ENCODE peak calls at places on chromosomes 2 and 18, in four cellular contexts. One of them, this sample, is unnamed.

GRCh38 chr2:215451012-215451756 is 15.3 kb upstream of the FN1 start:
- DNase-seq in GM13976: no peak
- DNase-seq in cardiac muscle cell: no peak
- DNase-seq in activated effector memory CD4-positive, alpha-beta T cell treated with anti-CD3 and anti-CD28 coated beads, Interleukin-2, amount 50 U/mL, for 16 hours: no peak
- DNase-seq in this sample: no peak

GRCh38 chr2:132875193-132875592 is 205.2 kb upstream of the LYPD1 start:
- DNase-seq in cardiac muscle cell: no peak
- DNase-seq in GM13976: no peak
- DNase-seq in activated effector memory CD4-positive, alpha-beta T cell treated with anti-CD3 and anti-CD28 coated beads, Interleukin-2, amount 50 U/mL, for 16 hours: no peak
- DNase-seq in this sample: no peak

GRCh38 chr2:164515030-164515429 is 106.3 kb downstream of the GRB14 start:
- DNase-seq in activated effector memory CD4-positive, alpha-beta T cell treated with anti-CD3 and anti-CD28 coated beads, Interleukin-2, amount 50 U/mL, for 16 hours: no peak
- DNase-seq in GM13976: no peak
- DNase-seq in cardiac muscle cell: no peak
- DNase-seq in this sample: no peak

GRCh38 chr2:72150961-72151356 is 3.3 kb upstream of the CYP26B1 start:
- DNase-seq in cardiac muscle cell: no peak
- DNase-seq in GM13976: no peak
- DNase-seq in activated effector memory CD4-positive, alpha-beta T cell treated with anti-CD3 and anti-CD28 coated beads, Interleukin-2, amount 50 U/mL, for 16 hours: peak
- DNase-seq in this sample: no peak

GRCh38 chr2:61550375-61551209 is 12.4 kb upstream of the XPO1 start:
- DNase-seq in activated effector memory CD4-positive, alpha-beta T cell treated with anti-CD3 and anti-CD28 coated beads, Interleukin-2, amount 50 U/mL, for 16 hours: no peak
- DNase-seq in cardiac muscle cell: no peak
- DNase-seq in GM13976: no peak
- DNase-seq in this sample: no peak

GRCh38 chr2:190791347-190791982 is 89.2 kb upstream of the GLS start:
- DNase-seq in GM13976: no peak
- DNase-seq in activated effector memory CD4-positive, alpha-beta T cell treated with anti-CD3 and anti-CD28 coated beads, Interleukin-2, amount 50 U/mL, for 16 hours: peak
- DNase-seq in cardiac muscle cell: no peak
- DNase-seq in this sample: peak

GRCh38 chr18:2653467-2653866 is 2.1 kb upstream of the SMCHD1 start:
- DNase-seq in activated effector memory CD4-positive, alpha-beta T cell treated with anti-CD3 and anti-CD28 coated beads, Interleukin-2, amount 50 U/mL, for 16 hours: no peak
- DNase-seq in cardiac muscle cell: no peak
- DNase-seq in GM13976: no peak
- DNase-seq in this sample: no peak

GRCh38 chr2:70692256-70692655 is 75.7 kb downstream of the ADD2 start:
- DNase-seq in GM13976: no peak
- DNase-seq in activated effector memory CD4-positive, alpha-beta T cell treated with anti-CD3 and anti-CD28 coated beads, Interleukin-2, amount 50 U/mL, for 16 hours: peak
- DNase-seq in cardiac muscle cell: no peak
- DNase-seq in this sample: no peak

GRCh38 chr2:234682492-234683228 is 185.8 kb upstream of the ARL4C start:
- DNase-seq in GM13976: no peak
- DNase-seq in cardiac muscle cell: no peak
- DNase-seq in activated effector memory CD4-positive, alpha-beta T cell treated with anti-CD3 and anti-CD28 coated beads, Interleukin-2, amount 50 U/mL, for 16 hours: no peak
- DNase-seq in this sample: peak

GRCh38 chr2:28419705-28420270 is 27.1 kb downstream of the FOSL2 start:
- DNase-seq in activated effector memory CD4-positive, alpha-beta T cell treated with anti-CD3 and anti-CD28 coated beads, Interleukin-2, amount 50 U/mL, for 16 hours: peak
- DNase-seq in GM13976: no peak
- DNase-seq in cardiac muscle cell: no peak
- DNase-seq in this sample: no peak

GRCh38 chr2:65503746-65504145 is 71.3 kb upstream of the SPRED2 start:
- DNase-seq in GM13976: no peak
- DNase-seq in cardiac muscle cell: no peak
- DNase-seq in activated effector memory CD4-positive, alpha-beta T cell treated with anti-CD3 and anti-CD28 coated beads, Interleukin-2, amount 50 U/mL, for 16 hours: no peak
- DNase-seq in this sample: no peak

GRCh38 chr2:120594856-120595685 is 140.6 kb upstream of the GLI2 start:
- DNase-seq in GM13976: no peak
- DNase-seq in cardiac muscle cell: no peak
- DNase-seq in activated effector memory CD4-positive, alpha-beta T cell treated with anti-CD3 and anti-CD28 coated beads, Interleukin-2, amount 50 U/mL, for 16 hours: no peak
- DNase-seq in this sample: no peak

GRCh38 chr2:97749611-97750010 is 36.2 kb downstream of the ZAP70 start:
- DNase-seq in activated effector memory CD4-positive, alpha-beta T cell treated with anti-CD3 and anti-CD28 coated beads, Interleukin-2, amount 50 U/mL, for 16 hours: no peak
- DNase-seq in cardiac muscle cell: no peak
- DNase-seq in GM13976: no peak
- DNase-seq in this sample: no peak

GRCh38 chr2:231928481-231928880 is 2.3 kb upstream of the NPPC start:
- DNase-seq in GM13976: peak
- DNase-seq in cardiac muscle cell: peak
- DNase-seq in activated effector memory CD4-positive, alpha-beta T cell treated with anti-CD3 and anti-CD28 coated beads, Interleukin-2, amount 50 U/mL, for 16 hours: peak
- DNase-seq in this sample: peak

GRCh38 chr2:61758991-61759390 is 94.9 kb downstream of the FAM161A start:
- DNase-seq in cardiac muscle cell: no peak
- DNase-seq in activated effector memory CD4-positive, alpha-beta T cell treated with anti-CD3 and anti-CD28 coated beads, Interleukin-2, amount 50 U/mL, for 16 hours: no peak
- DNase-seq in GM13976: no peak
- DNase-seq in this sample: no peak

GRCh38 chr18:26134110-26134509 is 441 bp downstream of the PSMA8 start:
- DNase-seq in GM13976: no peak
- DNase-seq in cardiac muscle cell: no peak
- DNase-seq in activated effector memory CD4-positive, alpha-beta T cell treated with anti-CD3 and anti-CD28 coated beads, Interleukin-2, amount 50 U/mL, for 16 hours: no peak
- DNase-seq in this sample: no peak

GRCh38 chr2:171793691-171794678 is 100.1 kb downstream of the SLC25A12 start:
- DNase-seq in cardiac muscle cell: no peak
- DNase-seq in activated effector memory CD4-positive, alpha-beta T cell treated with anti-CD3 and anti-CD28 coated beads, Interleukin-2, amount 50 U/mL, for 16 hours: no peak
- DNase-seq in GM13976: peak
- DNase-seq in this sample: no peak

GRCh38 chr2:107392241-107392704 is 434.4 kb upstream of the RGPD4 start:
- DNase-seq in GM13976: no peak
- DNase-seq in cardiac muscle cell: no peak
- DNase-seq in activated effector memory CD4-positive, alpha-beta T cell treated with anti-CD3 and anti-CD28 coated beads, Interleukin-2, amount 50 U/mL, for 16 hours: no peak
- DNase-seq in this sample: no peak

GRCh38 chr2:19255481-19255880 is 102.9 kb downstream of the OSR1 start:
- DNase-seq in activated effector memory CD4-positive, alpha-beta T cell treated with anti-CD3 and anti-CD28 coated beads, Interleukin-2, amount 50 U/mL, for 16 hours: no peak
- DNase-seq in cardiac muscle cell: no peak
- DNase-seq in GM13976: no peak
- DNase-seq in this sample: no peak

GRCh38 chr2:53353372-53354111 is 414.1 kb upstream of the CHAC2 start:
- DNase-seq in cardiac muscle cell: no peak
- DNase-seq in GM13976: no peak
- DNase-seq in activated effector memory CD4-positive, alpha-beta T cell treated with anti-CD3 and anti-CD28 coated beads, Interleukin-2, amount 50 U/mL, for 16 hours: no peak
- DNase-seq in this sample: peak

This sample was measured in BE2C.